ENCODE peak calls at places on chromosomes 7 and 10, in seven cellular contexts. One of them, this sample, is unnamed.

GRCh38 chr7:40437498-40437897 is 302.7 kb downstream of the SUGCT start:
- DNase-seq in mesenchymal stem cell: peak; percentile 87
- DNase-seq in SK-N-SH: no peak
- DNase-seq in mammary epithelial cell: peak; percentile 87
- DNase-seq in A549: peak; percentile 19
- DNase-seq in brain microvascular endothelial cell: peak; percentile 89
- DNase-seq in cardiac fibroblast: peak; percentile 98
- DNase-seq in this sample: peak; percentile 97

GRCh38 chr7:129612112-129613015 is 844 bp downstream of the NRF1 start:
- DNase-seq in A549: peak; percentile 46
- DNase-seq in mammary epithelial cell: peak; percentile 22
- DNase-seq in mesenchymal stem cell: peak; percentile 69
- DNase-seq in cardiac fibroblast: peak; percentile 62
- DNase-seq in SK-N-SH: peak; percentile 66
- DNase-seq in brain microvascular endothelial cell: no peak
- DNase-seq in this sample: peak; percentile 69

GRCh38 chr10:80497187-80498038 is 40.3 kb upstream of the SH2D4B start:
- DNase-seq in mesenchymal stem cell: no peak
- DNase-seq in mammary epithelial cell: peak; percentile 50
- DNase-seq in cardiac fibroblast: peak; percentile 88
- DNase-seq in SK-N-SH: no peak
- DNase-seq in A549: no peak
- DNase-seq in brain microvascular endothelial cell: peak; percentile 46
- DNase-seq in this sample: peak; percentile 72

GRCh38 chr10:129761166-129761565 is 202.9 kb downstream of the EBF3 start:
- DNase-seq in mesenchymal stem cell: no peak
- DNase-seq in mammary epithelial cell: no peak
- DNase-seq in SK-N-SH: no peak
- DNase-seq in A549: no peak
- DNase-seq in brain microvascular endothelial cell: no peak
- DNase-seq in cardiac fibroblast: no peak
- DNase-seq in this sample: no peak

GRCh38 chr7:106369349-106369748 is 84.6 kb upstream of the NAMPT start:
- DNase-seq in SK-N-SH: no peak
- DNase-seq in cardiac fibroblast: peak; percentile 88
- DNase-seq in A549: no peak
- DNase-seq in mammary epithelial cell: peak; percentile 85
- DNase-seq in mesenchymal stem cell: no peak
- DNase-seq in brain microvascular endothelial cell: peak; percentile 48
- DNase-seq in this sample: peak; percentile 62

GRCh38 chr7:118153551-118154177 is 30.3 kb upstream of the LSM8 start:
- DNase-seq in mesenchymal stem cell: peak; percentile 14
- DNase-seq in brain microvascular endothelial cell: peak; percentile 50
- DNase-seq in mammary epithelial cell: peak; percentile 36
- DNase-seq in SK-N-SH: peak; percentile 14
- DNase-seq in cardiac fibroblast: peak; percentile 61
- DNase-seq in A549: peak; percentile 38
- DNase-seq in this sample: peak; percentile 61

GRCh38 chr10:44913312-44914079 is 2.4 kb downstream of the TMEM72 start:
- DNase-seq in cardiac fibroblast: peak; percentile 27
- DNase-seq in brain microvascular endothelial cell: no peak
- DNase-seq in SK-N-SH: no peak
- DNase-seq in mesenchymal stem cell: peak; percentile 39
- DNase-seq in A549: no peak
- DNase-seq in mammary epithelial cell: no peak
- DNase-seq in this sample: peak; percentile 59

GRCh38 chr7:85554294-85554877 is 367.5 kb upstream of the SEMA3D start:
- DNase-seq in mammary epithelial cell: peak; percentile 55
- DNase-seq in cardiac fibroblast: peak; percentile 79
- DNase-seq in mesenchymal stem cell: peak; percentile 73
- DNase-seq in A549: peak; percentile 79
- DNase-seq in SK-N-SH: peak; percentile 19
- DNase-seq in brain microvascular endothelial cell: peak; percentile 73
- DNase-seq in this sample: peak; percentile 88

GRCh38 chr7:17371656-17372524 is 73.4 kb downstream of the AHR start:
- DNase-seq in cardiac fibroblast: peak; percentile 98
- DNase-seq in SK-N-SH: no peak
- DNase-seq in mesenchymal stem cell: peak; percentile 98
- DNase-seq in mammary epithelial cell: peak; percentile 89
- DNase-seq in brain microvascular endothelial cell: peak; percentile 95
- DNase-seq in A549: peak; percentile 92
- DNase-seq in this sample: peak; percentile 97

GRCh38 chr7:28799619-28800018 is 158.5 kb downstream of the TRIL start:
- DNase-seq in cardiac fibroblast: no peak
- DNase-seq in SK-N-SH: no peak
- DNase-seq in brain microvascular endothelial cell: no peak
- DNase-seq in mammary epithelial cell: no peak
- DNase-seq in A549: no peak
- DNase-seq in mesenchymal stem cell: no peak
- DNase-seq in this sample: no peak

GRCh38 chr10:64191304-64191703 is 670.1 kb downstream of the REEP3 start:
- DNase-seq in SK-N-SH: peak; percentile 66
- DNase-seq in A549: no peak
- DNase-seq in brain microvascular endothelial cell: no peak
- DNase-seq in mesenchymal stem cell: no peak
- DNase-seq in cardiac fibroblast: no peak
- DNase-seq in mammary epithelial cell: no peak
- DNase-seq in this sample: no peak

GRCh38 chr10:99621454-99622246 is 1.4 kb upstream of the SLC25A28 start:
- DNase-seq in A549: no peak
- DNase-seq in cardiac fibroblast: no peak
- DNase-seq in mammary epithelial cell: peak; percentile 94
- DNase-seq in brain microvascular endothelial cell: no peak
- DNase-seq in SK-N-SH: peak; percentile 21
- DNase-seq in mesenchymal stem cell: no peak
- DNase-seq in this sample: no peak

GRCh38 chr10:60967854-60968484 is 24.0 kb upstream of the RHOBTB1 start:
- DNase-seq in A549: no peak
- DNase-seq in brain microvascular endothelial cell: no peak
- DNase-seq in cardiac fibroblast: no peak
- DNase-seq in mammary epithelial cell: no peak
- DNase-seq in SK-N-SH: no peak
- DNase-seq in mesenchymal stem cell: no peak
- DNase-seq in this sample: no peak

GRCh38 chr7:100189061-100189460 is 11.3 kb downstream of the STAG3 start:
- DNase-seq in mammary epithelial cell: no peak
- DNase-seq in mesenchymal stem cell: no peak
- DNase-seq in A549: no peak
- DNase-seq in cardiac fibroblast: no peak
- DNase-seq in brain microvascular endothelial cell: no peak
- DNase-seq in SK-N-SH: no peak
- DNase-seq in this sample: no peak

GRCh38 chr7:2461268-2462026 is 14.8 kb downstream of the GRIFIN start:
- DNase-seq in SK-N-SH: peak; percentile 35
- DNase-seq in cardiac fibroblast: no peak
- DNase-seq in brain microvascular endothelial cell: no peak
- DNase-seq in mammary epithelial cell: no peak
- DNase-seq in mesenchymal stem cell: no peak
- DNase-seq in A549: no peak
- DNase-seq in this sample: no peak

GRCh38 chr7:134766779-134767566 is 12.5 kb upstream of the CALD1 start:
- DNase-seq in A549: no peak
- DNase-seq in mesenchymal stem cell: no peak
- DNase-seq in cardiac fibroblast: peak; percentile 78
- DNase-seq in SK-N-SH: no peak
- DNase-seq in brain microvascular endothelial cell: peak; percentile 60
- DNase-seq in mammary epithelial cell: no peak
- DNase-seq in this sample: peak; percentile 86

DNA sequence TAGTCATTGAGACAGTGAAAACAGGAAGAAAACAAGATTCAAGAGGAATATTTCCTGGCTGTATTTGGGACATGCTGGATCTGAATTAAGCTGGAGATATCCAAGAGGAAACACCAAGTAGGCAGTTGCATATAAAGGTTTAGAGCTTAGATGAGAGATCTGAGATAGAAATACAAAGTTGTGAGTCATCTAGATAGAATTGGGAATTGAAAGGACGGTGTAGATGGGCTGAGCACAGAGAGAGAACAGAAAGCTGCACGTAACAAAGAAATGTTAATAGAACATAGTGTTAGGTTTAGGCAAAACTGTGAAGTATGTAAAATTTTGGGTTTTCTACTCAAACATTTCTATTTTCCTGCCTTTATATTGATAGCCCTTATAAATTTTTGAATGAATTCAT is 218.5 kb upstream of the TMEM196 start:
- DNase-seq in mesenchymal stem cell: no peak
- DNase-seq in A549: no peak
- DNase-seq in cardiac fibroblast: no peak
- DNase-seq in brain microvascular endothelial cell: no peak
- DNase-seq in mammary epithelial cell: no peak
- DNase-seq in SK-N-SH: no peak
- DNase-seq in this sample: no peak
- H3K4me3 ChIP-seq in mesenchymal stem cell: no peak overlapping the region
- H3K4me3 ChIP-seq in A549: no peak overlapping the region
- H3K4me3 ChIP-seq in cardiac fibroblast: no peak overlapping the region
- H3K4me3 ChIP-seq in brain microvascular endothelial cell: no peak overlapping the region
- H3K4me3 ChIP-seq in mammary epithelial cell: no peak overlapping the region
- H3K4me3 ChIP-seq in SK-N-SH: no peak overlapping the region
- H3K4me3 ChIP-seq in this sample: no peak overlapping the region

DNA sequence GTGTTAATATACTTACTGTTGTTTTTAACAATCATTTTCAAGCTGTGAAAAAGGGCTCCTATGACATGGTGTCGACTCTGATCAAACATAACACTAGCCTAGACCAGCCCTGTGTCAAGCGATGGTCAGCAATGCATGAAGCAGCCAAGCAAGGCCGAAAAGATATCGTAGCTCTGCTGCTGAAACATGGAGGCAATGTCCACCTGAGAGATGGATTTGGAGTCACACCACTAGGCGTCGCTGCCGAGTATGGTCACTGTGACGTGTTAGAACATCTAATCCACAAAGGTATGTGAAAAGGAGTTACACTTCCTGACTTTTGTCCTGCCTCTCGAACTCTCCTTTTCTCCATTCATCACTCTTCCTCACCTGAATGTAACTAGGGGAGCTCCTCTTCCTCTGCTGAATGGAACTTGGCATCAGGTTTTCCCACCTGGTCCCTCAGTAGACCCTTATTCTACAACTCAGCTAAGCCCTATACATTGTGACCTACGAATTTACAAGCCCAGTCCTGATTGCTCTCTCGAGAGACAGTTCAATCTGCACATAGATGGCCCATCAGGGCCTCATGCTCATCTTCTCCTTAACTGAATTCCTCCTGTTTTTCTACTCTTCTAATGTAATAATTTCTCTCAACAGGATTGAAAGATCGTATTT is 23.0 kb downstream of the ASB15 start:
- DNase-seq in A549: peak; percentile 73
- DNase-seq in cardiac fibroblast: peak; percentile 58
- DNase-seq in mammary epithelial cell: peak; percentile 6
- DNase-seq in SK-N-SH: peak; percentile 35
- DNase-seq in mesenchymal stem cell: no peak
- DNase-seq in brain microvascular endothelial cell: no peak
- DNase-seq in this sample: peak; percentile 30
- H3K4me3 ChIP-seq in A549: no peak overlapping the region
- H3K4me3 ChIP-seq in cardiac fibroblast: no peak overlapping the region
- H3K4me3 ChIP-seq in mammary epithelial cell: no peak overlapping the region
- H3K4me3 ChIP-seq in SK-N-SH: no peak overlapping the region
- H3K4me3 ChIP-seq in mesenchymal stem cell: no peak overlapping the region
- H3K4me3 ChIP-seq in brain microvascular endothelial cell: no peak overlapping the region
- H3K4me3 ChIP-seq in this sample: no peak overlapping the region

GRCh38 chr10:29535012-29535777 is 99.6 kb downstream of the SVIL start:
- DNase-seq in cardiac fibroblast: peak; percentile 84
- DNase-seq in A549: peak; percentile 80
- DNase-seq in brain microvascular endothelial cell: peak; percentile 91
- DNase-seq in mesenchymal stem cell: peak; percentile 92
- DNase-seq in mammary epithelial cell: peak; percentile 83
- DNase-seq in SK-N-SH: peak; percentile 71
- DNase-seq in this sample: peak; percentile 80
- H3K4me3 ChIP-seq in cardiac fibroblast: peak overlapping the region; percentile 39
- H3K4me3 ChIP-seq in A549: peak overlapping the region; percentile 20
- H3K4me3 ChIP-seq in brain microvascular endothelial cell: peak overlapping the region; percentile 6
- H3K4me3 ChIP-seq in mesenchymal stem cell: peak overlapping the region; percentile 57
- H3K4me3 ChIP-seq in mammary epithelial cell: peak overlapping the region; percentile 11
- H3K4me3 ChIP-seq in SK-N-SH: peak overlapping the region; percentile 10
- H3K4me3 ChIP-seq in this sample: peak overlapping the region; percentile 36

DNA sequence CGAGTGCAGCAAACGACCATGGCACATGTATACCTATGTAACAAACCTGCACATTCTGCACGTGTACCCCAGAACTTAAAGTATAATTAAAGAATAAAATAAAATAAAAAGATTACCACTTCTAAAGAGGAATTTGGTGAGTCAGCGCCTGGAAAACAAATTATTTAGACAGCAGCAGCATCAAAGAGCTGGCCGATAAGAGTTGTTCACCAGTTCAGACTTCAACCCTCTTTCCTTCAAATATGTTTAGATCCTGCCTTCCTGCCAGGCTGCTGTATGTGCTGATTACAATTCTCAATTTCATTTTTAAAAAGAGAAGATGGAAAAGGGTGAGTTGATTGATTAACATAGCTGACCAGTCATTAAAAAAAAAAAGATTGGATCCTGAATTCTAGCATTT is 672.0 kb upstream of the NRP1 start:
- DNase-seq in mammary epithelial cell: no peak
- DNase-seq in SK-N-SH: no peak
- DNase-seq in cardiac fibroblast: no peak
- DNase-seq in brain microvascular endothelial cell: no peak
- DNase-seq in A549: no peak
- DNase-seq in mesenchymal stem cell: no peak
- DNase-seq in this sample: peak; percentile 18
- H3K4me3 ChIP-seq in mammary epithelial cell: no peak overlapping the region
- H3K4me3 ChIP-seq in SK-N-SH: no peak overlapping the region
- H3K4me3 ChIP-seq in cardiac fibroblast: no peak overlapping the region
- H3K4me3 ChIP-seq in brain microvascular endothelial cell: no peak overlapping the region
- H3K4me3 ChIP-seq in A549: no peak overlapping the region
- H3K4me3 ChIP-seq in mesenchymal stem cell: no peak overlapping the region
- H3K4me3 ChIP-seq in this sample: no peak overlapping the region

DNA sequence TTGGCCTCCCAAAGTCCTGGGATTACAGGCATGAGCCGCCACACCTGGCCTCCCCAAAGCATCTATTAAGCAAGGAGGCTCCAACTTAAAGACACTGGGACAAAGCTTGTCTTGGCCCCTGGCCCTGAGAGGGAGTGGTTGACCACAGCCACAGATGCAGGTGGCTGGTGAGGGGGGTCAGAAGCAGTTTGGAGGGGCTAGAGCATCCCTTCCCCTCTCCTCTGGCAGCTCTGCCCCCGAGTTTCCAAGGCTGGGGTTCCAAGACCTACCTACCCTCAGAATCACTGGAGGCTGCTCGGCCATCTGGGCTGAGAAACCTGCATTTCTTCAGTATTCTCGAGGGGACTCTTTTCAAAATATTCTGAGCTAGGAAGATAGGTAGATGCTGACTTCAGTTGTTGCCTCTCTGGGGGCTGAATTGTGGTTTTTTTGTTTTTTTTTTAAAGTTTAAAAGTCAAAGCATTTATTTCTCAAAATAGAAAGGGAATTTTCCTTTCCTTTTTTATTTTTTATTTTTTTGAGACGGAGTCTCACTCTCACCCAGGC is 32.6 kb downstream of the DDIT4 start:
- DNase-seq in mesenchymal stem cell: no peak
- DNase-seq in A549: no peak
- DNase-seq in brain microvascular endothelial cell: no peak
- DNase-seq in cardiac fibroblast: no peak
- DNase-seq in SK-N-SH: no peak
- DNase-seq in mammary epithelial cell: no peak
- DNase-seq in this sample: no peak
- H3K4me3 ChIP-seq in mesenchymal stem cell: no peak overlapping the region
- H3K4me3 ChIP-seq in A549: no peak overlapping the region
- H3K4me3 ChIP-seq in brain microvascular endothelial cell: no peak overlapping the region
- H3K4me3 ChIP-seq in cardiac fibroblast: no peak overlapping the region
- H3K4me3 ChIP-seq in SK-N-SH: no peak overlapping the region
- H3K4me3 ChIP-seq in mammary epithelial cell: no peak overlapping the region
- H3K4me3 ChIP-seq in this sample: no peak overlapping the region